ENCODE peak calls at places on chromosomes 2 and 18, in five cellular contexts. One of them, this sample, is unnamed.

GRCh38 chr2:23620841-23621341 is 235.9 kb downstream of the KLHL29 start:
- DNase-seq in fibroblast of villous mesenchyme: peak; percentile 59
- DNase-seq in ovary: no peak
- DNase-seq in choroid plexus epithelial cell: peak; percentile 87
- DNase-seq in fibroblast of pulmonary artery: peak; percentile 69
- DNase-seq in this sample: peak; percentile 77

GRCh38 chr2:96665083-96665569 is 22.6 kb downstream of the FER1L5 start:
- DNase-seq in fibroblast of villous mesenchyme: peak; percentile 99
- DNase-seq in ovary: peak; percentile 27
- DNase-seq in choroid plexus epithelial cell: peak; percentile 100
- DNase-seq in fibroblast of pulmonary artery: peak; percentile 100
- DNase-seq in this sample: peak; percentile 99

GRCh38 chr18:49061906-49062831 is 111.4 kb upstream of the SMAD7 start:
- DNase-seq in fibroblast of villous mesenchyme: no peak
- DNase-seq in ovary: no peak
- DNase-seq in choroid plexus epithelial cell: no peak
- DNase-seq in fibroblast of pulmonary artery: no peak
- DNase-seq in this sample: no peak

GRCh38 chr2:32671885-32672519 is 44.2 kb downstream of the TTC27 start:
- DNase-seq in fibroblast of villous mesenchyme: no peak
- DNase-seq in ovary: no peak
- DNase-seq in choroid plexus epithelial cell: no peak
- DNase-seq in fibroblast of pulmonary artery: no peak
- DNase-seq in this sample: no peak

GRCh38 chr2:157246212-157247067 is 11.1 kb upstream of the GALNT5 start:
- DNase-seq in fibroblast of villous mesenchyme: peak; percentile 42
- DNase-seq in ovary: no peak
- DNase-seq in choroid plexus epithelial cell: peak; percentile 65
- DNase-seq in fibroblast of pulmonary artery: peak; percentile 80
- DNase-seq in this sample: peak; percentile 68

GRCh38 chr18:43405097-43405496 is 127.8 kb upstream of the SYT4 start:
- DNase-seq in fibroblast of villous mesenchyme: no peak
- DNase-seq in ovary: no peak
- DNase-seq in choroid plexus epithelial cell: no peak
- DNase-seq in fibroblast of pulmonary artery: peak; percentile 3
- DNase-seq in this sample: peak; percentile 3

GRCh38 chr2:100852999-100853908 is 33.3 kb downstream of the NPAS2 start:
- DNase-seq in fibroblast of villous mesenchyme: no peak
- DNase-seq in ovary: no peak
- DNase-seq in choroid plexus epithelial cell: peak; percentile 27
- DNase-seq in fibroblast of pulmonary artery: peak; percentile 39
- DNase-seq in this sample: peak; percentile 27

GRCh38 chr2:147515213-147515612 is 329.6 kb upstream of the ACVR2A start:
- DNase-seq in fibroblast of villous mesenchyme: no peak
- DNase-seq in ovary: no peak
- DNase-seq in choroid plexus epithelial cell: no peak
- DNase-seq in fibroblast of pulmonary artery: no peak
- DNase-seq in this sample: no peak

GRCh38 chr2:118058979-118059378 is 29.3 kb upstream of the INSIG2 start:
- DNase-seq in fibroblast of villous mesenchyme: no peak
- DNase-seq in ovary: no peak
- DNase-seq in choroid plexus epithelial cell: peak; percentile 14
- DNase-seq in fibroblast of pulmonary artery: no peak
- DNase-seq in this sample: no peak

GRCh38 chr2:72744049-72744448 is 81.8 kb downstream of the EXOC6B start:
- DNase-seq in fibroblast of villous mesenchyme: peak; percentile 22
- DNase-seq in ovary: no peak
- DNase-seq in choroid plexus epithelial cell: peak; percentile 72
- DNase-seq in fibroblast of pulmonary artery: peak; percentile 73
- DNase-seq in this sample: peak; percentile 67

GRCh38 chr2:80573950-80574349 is 269.4 kb upstream of the LRRTM1 start:
- DNase-seq in fibroblast of villous mesenchyme: no peak
- DNase-seq in ovary: no peak
- DNase-seq in choroid plexus epithelial cell: no peak
- DNase-seq in fibroblast of pulmonary artery: no peak
- DNase-seq in this sample: no peak

DNA sequence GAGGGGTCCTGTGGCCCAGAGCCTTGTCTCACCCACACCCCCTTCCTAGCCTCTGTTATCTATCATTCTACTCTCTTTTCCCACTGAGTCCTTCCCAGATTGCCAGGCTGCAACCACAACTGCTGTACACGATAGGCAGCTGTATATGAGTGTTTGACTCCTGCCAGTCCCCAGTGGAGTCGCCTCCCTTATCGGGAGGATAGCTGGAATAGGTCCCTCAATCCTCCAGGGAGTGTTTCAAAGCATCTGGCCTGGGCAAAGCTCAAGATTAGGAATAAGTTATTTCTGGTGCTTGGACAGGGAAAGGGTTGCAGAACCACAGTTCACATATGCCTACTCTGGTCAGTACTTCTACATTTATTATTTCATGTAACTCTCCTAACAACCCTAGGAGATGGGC is 4.8 kb downstream of the MSGN1 start:
- DNase-seq in fibroblast of villous mesenchyme: no peak
- DNase-seq in ovary: no peak
- DNase-seq in choroid plexus epithelial cell: no peak
- DNase-seq in fibroblast of pulmonary artery: no peak
- DNase-seq in this sample: no peak
- H3K4me3 ChIP-seq in fibroblast of villous mesenchyme: no peak overlapping the region
- H3K4me3 ChIP-seq in ovary: no peak overlapping the region
- H3K4me3 ChIP-seq in choroid plexus epithelial cell: no peak overlapping the region
- H3K4me3 ChIP-seq in fibroblast of pulmonary artery: no peak overlapping the region
- H3K4me3 ChIP-seq in this sample: no peak overlapping the region

DNA sequence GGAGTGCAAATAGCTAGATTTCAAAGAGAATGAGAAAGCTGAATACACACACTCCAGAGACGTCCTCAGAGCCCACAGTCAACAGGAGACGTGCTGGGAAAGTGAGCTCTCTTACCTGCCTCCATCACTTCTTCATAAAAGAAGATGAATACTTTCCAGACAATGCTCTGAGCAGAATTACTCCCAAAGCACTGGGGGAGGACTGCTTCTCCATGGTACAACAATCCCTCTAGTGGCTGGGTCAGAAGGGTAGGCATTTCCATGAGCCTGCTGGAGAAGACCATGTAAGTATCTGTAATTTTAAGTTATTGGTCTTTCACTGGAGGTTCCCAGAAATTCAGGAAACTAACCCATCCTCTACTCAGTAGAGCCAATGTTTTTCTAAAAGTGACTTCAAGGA is 190.3 kb downstream of the RBM43 start:
- DNase-seq in fibroblast of villous mesenchyme: peak; percentile 63
- DNase-seq in ovary: no peak
- DNase-seq in choroid plexus epithelial cell: peak; percentile 80
- DNase-seq in fibroblast of pulmonary artery: peak; percentile 82
- DNase-seq in this sample: peak; percentile 81
- TF ChIP-seq CTCF in fibroblast of villous mesenchyme: peak; percentile 59
- TF ChIP-seq CTCF in ovary: no peak
- TF ChIP-seq CTCF in choroid plexus epithelial cell: peak; percentile 82
- TF ChIP-seq CTCF in fibroblast of pulmonary artery: peak; percentile 77
- TF ChIP-seq CTCF in this sample: peak; percentile 67

DNA sequence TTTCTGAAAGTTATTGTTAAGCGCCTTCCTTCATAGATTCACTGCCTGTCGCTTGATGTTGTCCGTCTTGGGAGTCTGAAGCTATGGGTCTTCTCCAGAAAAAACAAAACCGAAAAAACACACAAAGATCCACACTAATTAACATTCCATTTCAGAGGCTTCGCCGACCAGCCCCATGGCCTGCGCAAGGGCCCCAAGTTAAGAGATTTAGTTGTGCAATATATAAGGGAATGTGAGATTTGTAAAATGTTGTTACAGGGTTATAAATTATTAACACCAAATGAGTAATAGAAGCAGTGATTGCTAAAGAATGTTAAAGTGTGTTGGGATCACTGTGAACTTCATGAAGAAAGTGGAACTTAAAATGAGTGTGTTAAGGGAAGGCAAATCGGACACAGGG is 827 bp downstream of the CFAP221 start:
- DNase-seq in fibroblast of villous mesenchyme: peak; percentile 45
- DNase-seq in ovary: no peak
- DNase-seq in choroid plexus epithelial cell: no peak
- DNase-seq in fibroblast of pulmonary artery: no peak
- DNase-seq in this sample: peak; percentile 18
- H3K4me3 ChIP-seq in fibroblast of villous mesenchyme: no peak overlapping the region
- H3K4me3 ChIP-seq in ovary: no peak overlapping the region
- H3K4me3 ChIP-seq in choroid plexus epithelial cell: no peak overlapping the region
- H3K4me3 ChIP-seq in fibroblast of pulmonary artery: no peak overlapping the region
- H3K4me3 ChIP-seq in this sample: no peak overlapping the region

DNA sequence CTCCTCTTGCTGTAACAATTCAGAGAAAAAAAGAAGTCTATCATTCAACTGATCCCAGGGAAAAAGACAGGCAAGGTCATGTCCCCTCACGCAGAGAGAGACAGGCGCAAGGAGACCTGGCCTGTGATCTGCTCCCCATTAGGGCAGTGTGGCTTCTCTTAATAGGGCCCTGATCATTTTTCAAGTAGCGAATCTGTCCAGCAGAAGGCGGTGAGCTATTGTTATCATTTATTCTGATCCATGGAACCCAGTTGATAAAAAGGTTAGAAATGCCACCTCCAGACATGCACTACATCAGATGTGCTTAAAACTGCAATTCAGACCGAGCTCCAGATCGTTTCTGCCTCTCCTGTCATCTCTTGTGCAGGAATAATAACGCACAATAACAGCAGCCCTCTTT is 1025.6 kb upstream of the PIK3C3 start:
- DNase-seq in fibroblast of villous mesenchyme: no peak
- DNase-seq in ovary: no peak
- DNase-seq in choroid plexus epithelial cell: no peak
- DNase-seq in fibroblast of pulmonary artery: no peak
- DNase-seq in this sample: no peak
- TF ChIP-seq CTCF in fibroblast of villous mesenchyme: no peak
- TF ChIP-seq CTCF in ovary: no peak
- TF ChIP-seq CTCF in choroid plexus epithelial cell: no peak
- TF ChIP-seq CTCF in fibroblast of pulmonary artery: no peak
- TF ChIP-seq CTCF in this sample: no peak

DNA sequence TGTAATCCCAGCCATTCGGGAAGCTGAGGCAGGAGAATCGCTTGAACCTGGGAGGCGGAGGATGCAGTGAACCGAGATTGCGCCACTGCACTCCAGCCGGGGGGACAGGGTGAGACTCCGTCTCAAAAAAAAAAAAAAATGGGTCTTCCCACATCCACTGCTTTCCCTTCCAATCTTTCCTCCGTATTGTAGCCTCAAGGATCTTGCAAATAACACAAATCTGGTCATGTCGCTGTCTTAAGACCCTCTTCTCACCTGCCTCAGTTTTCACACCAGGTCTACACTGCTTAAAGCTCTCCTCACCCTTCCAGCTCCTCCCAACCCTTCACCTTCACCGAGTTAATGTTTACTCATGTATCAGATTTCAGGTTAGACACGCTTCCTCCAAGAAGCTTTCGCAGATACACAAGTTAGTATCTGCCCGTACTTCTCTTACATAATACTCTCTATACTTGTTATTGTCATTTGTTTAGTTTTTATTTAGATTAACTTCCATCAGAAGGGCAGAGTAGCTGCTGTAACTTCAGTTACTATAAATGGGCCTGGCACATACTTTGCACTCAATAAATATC is 1.5 kb downstream of the IER3IP1 start:
- DNase-seq in fibroblast of villous mesenchyme: no peak
- DNase-seq in ovary: no peak
- DNase-seq in choroid plexus epithelial cell: peak; percentile 18
- DNase-seq in fibroblast of pulmonary artery: no peak
- DNase-seq in this sample: no peak
- H3K4me3 ChIP-seq in fibroblast of villous mesenchyme: peak overlapping the region; percentile 93
- H3K4me3 ChIP-seq in ovary: peak overlapping the region; percentile 99
- H3K4me3 ChIP-seq in choroid plexus epithelial cell: peak overlapping the region; percentile 94
- H3K4me3 ChIP-seq in fibroblast of pulmonary artery: peak overlapping the region; percentile 96
- H3K4me3 ChIP-seq in this sample: peak overlapping the region; percentile 84

DNA sequence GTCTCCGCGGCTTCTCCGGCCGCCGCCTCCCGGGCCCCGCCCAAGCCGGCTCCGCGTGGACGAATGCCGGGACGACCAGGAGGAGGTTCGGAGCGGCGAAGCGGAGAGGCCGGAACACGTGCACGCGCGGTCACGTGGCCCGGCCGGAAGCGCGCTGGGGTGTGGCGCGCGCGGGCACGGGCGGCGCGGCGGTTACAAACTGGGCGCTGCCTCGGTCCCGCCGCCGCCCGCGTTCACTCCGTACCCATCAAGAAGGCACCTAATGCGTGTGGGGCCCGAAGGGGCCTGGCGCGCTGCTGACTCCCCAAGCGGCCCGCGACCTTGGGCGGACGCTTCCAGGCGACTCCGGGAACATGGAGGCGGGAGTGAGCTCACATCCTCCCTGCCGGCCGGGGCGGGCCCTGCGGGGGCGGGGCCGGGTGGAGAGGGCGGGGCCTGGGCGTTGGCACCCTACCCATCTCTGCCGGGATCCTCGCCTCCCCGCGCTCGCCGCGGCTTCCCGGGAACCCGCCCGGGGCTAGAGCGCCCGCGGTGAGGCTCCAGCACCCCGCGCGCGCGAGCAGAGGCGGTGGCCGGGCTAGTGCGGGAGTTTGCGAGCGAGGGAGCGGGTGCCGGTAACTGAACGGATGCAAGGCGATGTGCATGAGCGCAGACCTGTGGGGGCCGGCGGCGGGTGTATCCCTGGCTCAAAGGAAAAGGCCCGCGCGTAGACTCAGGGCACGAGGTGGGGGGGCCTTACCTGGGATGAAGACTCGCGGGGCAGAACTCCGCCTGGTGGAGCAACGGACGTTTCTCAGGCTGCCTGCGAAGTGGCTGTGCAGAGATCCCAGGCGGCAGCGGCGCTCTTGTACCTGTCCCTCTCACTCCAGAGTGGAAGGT is at the start of gene TMEM185B:
- DNase-seq in fibroblast of villous mesenchyme: peak; percentile 84
- DNase-seq in ovary: peak; percentile 86
- DNase-seq in choroid plexus epithelial cell: peak; percentile 81
- DNase-seq in fibroblast of pulmonary artery: peak; percentile 83
- DNase-seq in this sample: peak; percentile 84
- TF ChIP-seq CTCF in fibroblast of villous mesenchyme: peak; percentile 29
- TF ChIP-seq CTCF in ovary: no peak
- TF ChIP-seq CTCF in choroid plexus epithelial cell: peak; percentile 54
- TF ChIP-seq CTCF in fibroblast of pulmonary artery: peak; percentile 36
- TF ChIP-seq CTCF in this sample: peak; percentile 24

GRCh38 chr2:6916224-6916623 is 988 bp upstream of the RNF144A start:
- DNase-seq in fibroblast of villous mesenchyme: no peak
- DNase-seq in ovary: no peak
- DNase-seq in choroid plexus epithelial cell: no peak
- DNase-seq in fibroblast of pulmonary artery: no peak
- DNase-seq in this sample: no peak

GRCh38 chr2:6915399-6915798 is 1.8 kb upstream of the RNF144A start:
- DNase-seq in fibroblast of villous mesenchyme: no peak
- DNase-seq in ovary: no peak
- DNase-seq in choroid plexus epithelial cell: no peak
- DNase-seq in fibroblast of pulmonary artery: no peak
- DNase-seq in this sample: no peak

GRCh38 chr2:6917071-6917760 is at the start of gene RNF144A:
- DNase-seq in fibroblast of villous mesenchyme: peak; percentile 29
- DNase-seq in ovary: peak; percentile 62
- DNase-seq in choroid plexus epithelial cell: peak; percentile 54
- DNase-seq in fibroblast of pulmonary artery: peak; percentile 48
- DNase-seq in this sample: peak; percentile 24

GRCh38 chr2:6917761-6918421 is 679 bp downstream of the RNF144A start:
- DNase-seq in fibroblast of villous mesenchyme: no peak
- DNase-seq in ovary: peak; percentile 29
- DNase-seq in choroid plexus epithelial cell: no peak
- DNase-seq in fibroblast of pulmonary artery: no peak
- DNase-seq in this sample: no peak

DNA sequence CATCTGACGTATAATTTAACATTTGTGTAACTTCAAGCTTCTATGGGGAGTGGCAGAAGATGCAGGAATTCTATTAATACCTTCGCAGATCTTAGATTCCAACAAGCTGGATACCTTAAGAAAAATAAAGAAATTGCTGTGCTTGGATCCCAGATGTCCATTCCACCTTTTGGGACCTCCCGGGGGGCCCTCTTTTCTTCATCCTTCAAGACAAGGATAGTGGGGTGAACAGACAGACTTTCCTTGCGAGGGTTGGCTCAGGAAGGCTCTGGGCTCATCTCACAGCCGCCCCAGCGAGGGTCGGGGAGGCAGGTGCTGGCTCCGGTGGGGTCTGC is 509 bp upstream of the RNF144A start:
- DNase-seq in fibroblast of villous mesenchyme: no peak
- DNase-seq in ovary: no peak
- DNase-seq in choroid plexus epithelial cell: no peak
- DNase-seq in fibroblast of pulmonary artery: no peak
- DNase-seq in this sample: no peak
- H3K4me3 ChIP-seq in fibroblast of villous mesenchyme: no peak overlapping the region
- H3K4me3 ChIP-seq in ovary: peak overlapping the region; percentile 24
- H3K4me3 ChIP-seq in choroid plexus epithelial cell: peak overlapping the region; percentile 55
- H3K4me3 ChIP-seq in fibroblast of pulmonary artery: peak overlapping the region; percentile 34
- H3K4me3 ChIP-seq in this sample: peak overlapping the region; percentile 17

This sample was measured in cardiac fibroblast.